ENCODE peak calls at places on chromosomes 5 and 9, in four cellular contexts. One of them, this sample, is unnamed.

GRCh38 chr5:116824751-116825438 is 250.3 kb upstream of the SEMA6A start:
- DNase-seq in A549: no peak
- DNase-seq in tibial nerve: no peak
- DNase-seq in K562: no peak
- DNase-seq in this sample: no peak

GRCh38 chr9:4489919-4490704 is at the start of gene SLC1A1:
- DNase-seq in A549: peak; percentile 60
- DNase-seq in tibial nerve: peak; percentile 53
- DNase-seq in K562: no peak
- DNase-seq in this sample: peak; percentile 76

GRCh38 chr5:92435781-92436180 is 1052.7 kb upstream of the ARRDC3 start:
- DNase-seq in A549: no peak
- DNase-seq in K562: no peak
- DNase-seq in tibial nerve: no peak
- DNase-seq in this sample: no peak

GRCh38 chr9:116280529-116280928 is 126.9 kb downstream of the PAPPA start:
- DNase-seq in K562: no peak
- DNase-seq in A549: no peak
- DNase-seq in tibial nerve: no peak
- DNase-seq in this sample: no peak

GRCh38 chr5:2699686-2700085 is 51.8 kb downstream of the IRX2 start:
- DNase-seq in K562: no peak
- DNase-seq in A549: no peak
- DNase-seq in tibial nerve: no peak
- DNase-seq in this sample: no peak

GRCh38 chr9:136860529-136860928 is 5.6 kb downstream of the EDF1 start:
- DNase-seq in K562: no peak
- DNase-seq in A549: no peak
- DNase-seq in tibial nerve: no peak
- DNase-seq in this sample: peak; percentile 42

GRCh38 chr9:135479469-135480052 is at the start of gene PPP1R26:
- DNase-seq in A549: no peak
- DNase-seq in tibial nerve: no peak
- DNase-seq in K562: peak; percentile 55
- DNase-seq in this sample: peak; percentile 42

GRCh38 chr9:124770359-124771020 is 621 bp downstream of the NR6A1 start:
- DNase-seq in A549: peak; percentile 54
- DNase-seq in tibial nerve: no peak
- DNase-seq in K562: peak; percentile 76
- DNase-seq in this sample: peak; percentile 46

GRCh38 chr5:172757394-172758010 is 13.5 kb downstream of the DUSP1 start:
- DNase-seq in tibial nerve: no peak
- DNase-seq in A549: no peak
- DNase-seq in K562: no peak
- DNase-seq in this sample: no peak

GRCh38 chr9:33619666-33620404 is 95.8 kb downstream of the ANKRD18B start:
- DNase-seq in tibial nerve: no peak
- DNase-seq in A549: peak; percentile 46
- DNase-seq in K562: peak; percentile 44
- DNase-seq in this sample: no peak

GRCh38 chr9:133657120-133657661 is 21.0 kb downstream of the DBH start:
- DNase-seq in tibial nerve: no peak
- DNase-seq in K562: no peak
- DNase-seq in A549: no peak
- DNase-seq in this sample: no peak

GRCh38 chr5:104241051-104241450 is 678.5 kb upstream of the NUDT12 start:
- DNase-seq in tibial nerve: no peak
- DNase-seq in A549: no peak
- DNase-seq in K562: no peak
- DNase-seq in this sample: no peak

GRCh38 chr9:133023117-133023890 is 7.5 kb upstream of the GTF3C5 start:
- DNase-seq in A549: no peak
- DNase-seq in tibial nerve: no peak
- DNase-seq in K562: no peak
- DNase-seq in this sample: peak; percentile 67

GRCh38 chr9:113616116-113616515 is 152.6 kb downstream of the RGS3 start:
- DNase-seq in A549: no peak
- DNase-seq in K562: no peak
- DNase-seq in tibial nerve: no peak
- DNase-seq in this sample: no peak

GRCh38 chr9:91159664-91160121 is 202.0 kb downstream of the AUH start:
- DNase-seq in tibial nerve: peak; percentile 52
- DNase-seq in A549: no peak
- DNase-seq in K562: no peak
- DNase-seq in this sample: peak; percentile 70

GRCh38 chr5:43875741-43876140 is 272.8 kb downstream of the NNT start:
- DNase-seq in tibial nerve: no peak
- DNase-seq in K562: no peak
- DNase-seq in A549: no peak
- DNase-seq in this sample: no peak

GRCh38 chr5:52491829-52492217 is 295.9 kb upstream of the ITGA1 start:
- DNase-seq in A549: no peak
- DNase-seq in K562: no peak
- DNase-seq in tibial nerve: no peak
- DNase-seq in this sample: no peak

GRCh38 chr5:87752362-87752761 is 339.6 kb upstream of the CCNH start:
- DNase-seq in K562: no peak
- DNase-seq in A549: no peak
- DNase-seq in tibial nerve: no peak
- DNase-seq in this sample: no peak

GRCh38 chr5:139275536-139276297 is 17.8 kb upstream of the MATR3 start:
- DNase-seq in A549: no peak
- DNase-seq in tibial nerve: no peak
- DNase-seq in K562: peak; percentile 36
- DNase-seq in this sample: peak; percentile 34

GRCh38 chr9:10112070-10112469 is 500.7 kb downstream of the PTPRD start:
- DNase-seq in A549: no peak
- DNase-seq in tibial nerve: no peak
- DNase-seq in K562: no peak
- DNase-seq in this sample: no peak

GRCh38 chr9:18357321-18357720 is 116.6 kb upstream of the ADAMTSL1 start:
- DNase-seq in A549: no peak
- DNase-seq in K562: no peak
- DNase-seq in tibial nerve: no peak
- DNase-seq in this sample: no peak

GRCh38 chr9:133277467-133277866 is 2.5 kb upstream of the ABO start:
- DNase-seq in A549: no peak
- DNase-seq in K562: no peak
- DNase-seq in tibial nerve: no peak
- DNase-seq in this sample: peak; percentile 2

GRCh38 chr9:33466565-33467495 is 6.9 kb downstream of the NOL6 start:
- DNase-seq in K562: peak; percentile 64
- DNase-seq in tibial nerve: peak; percentile 34
- DNase-seq in A549: peak; percentile 75
- DNase-seq in this sample: peak; percentile 78

GRCh38 chr5:50854082-50854481 is 187.6 kb downstream of the PARP8 start:
- DNase-seq in tibial nerve: no peak
- DNase-seq in K562: no peak
- DNase-seq in A549: no peak
- DNase-seq in this sample: no peak
- TF ChIP-seq EP300 in tibial nerve: no peak
- TF ChIP-seq EP300 in K562: no peak
- TF ChIP-seq EP300 in A549: no peak
- TF ChIP-seq EP300 in this sample: no peak

GRCh38 chr5:125485003-125485641 is 738.7 kb upstream of the ZNF608 start:
- DNase-seq in A549: peak; percentile 43
- DNase-seq in K562: no peak
- DNase-seq in tibial nerve: peak; percentile 12
- DNase-seq in this sample: peak; percentile 44
- TF ChIP-seq EP300 in A549: peak; percentile 66
- TF ChIP-seq EP300 in K562: no peak
- TF ChIP-seq EP300 in tibial nerve: no peak
- TF ChIP-seq EP300 in this sample: peak; percentile 80

DNA sequence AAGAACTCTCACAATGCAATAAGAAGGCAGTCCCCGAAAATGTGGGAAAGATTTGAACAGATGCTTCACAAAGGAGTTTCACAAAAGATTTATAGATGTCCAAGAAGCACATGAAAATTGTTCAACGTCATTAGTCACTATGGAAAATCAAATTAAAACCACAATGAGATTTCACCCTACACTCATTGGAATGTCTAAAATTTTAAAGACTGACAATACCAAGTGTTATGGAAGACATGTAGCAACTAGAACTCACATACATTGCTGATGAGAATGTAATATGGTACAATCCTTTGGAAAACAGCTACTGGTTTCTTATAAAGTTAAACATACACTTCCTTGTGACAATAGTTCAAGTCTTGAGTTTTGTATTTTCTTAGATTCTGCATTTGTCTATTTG is 11.0 kb upstream of the RECK start:
- DNase-seq in K562: no peak
- DNase-seq in tibial nerve: no peak
- DNase-seq in A549: no peak
- DNase-seq in this sample: no peak
- TF ChIP-seq EP300 in K562: no peak
- TF ChIP-seq EP300 in tibial nerve: no peak
- TF ChIP-seq EP300 in A549: no peak
- TF ChIP-seq EP300 in this sample: no peak

GRCh38 chr9:27499481-27499880 is 24.6 kb upstream of the IFNK start:
- DNase-seq in A549: peak; percentile 11
- DNase-seq in tibial nerve: no peak
- DNase-seq in K562: no peak
- DNase-seq in this sample: no peak
- TF ChIP-seq EP300 in A549: no peak
- TF ChIP-seq EP300 in tibial nerve: no peak
- TF ChIP-seq EP300 in K562: no peak
- TF ChIP-seq EP300 in this sample: no peak

GRCh38 chr9:120932086-120932818 is 5.7 kb upstream of the TRAF1 start:
- DNase-seq in A549: no peak
- DNase-seq in tibial nerve: no peak
- DNase-seq in K562: no peak
- DNase-seq in this sample: no peak

GRCh38 chr9:120935383-120935857 is 8.8 kb upstream of the TRAF1 start:
- DNase-seq in tibial nerve: peak; percentile 97
- DNase-seq in K562: peak; percentile 82
- DNase-seq in A549: peak; percentile 71
- DNase-seq in this sample: peak; percentile 96

GRCh38 chr9:120934271-120934670 is 7.7 kb upstream of the TRAF1 start:
- DNase-seq in A549: no peak
- DNase-seq in K562: no peak
- DNase-seq in tibial nerve: no peak
- DNase-seq in this sample: no peak

GRCh38 chr9:120931278-120932085 is 4.9 kb upstream of the TRAF1 start:
- DNase-seq in A549: no peak
- DNase-seq in tibial nerve: no peak
- DNase-seq in K562: no peak
- DNase-seq in this sample: no peak

GRCh38 chr9:120933310-120934044 is 6.9 kb upstream of the TRAF1 start:
- DNase-seq in tibial nerve: no peak
- DNase-seq in K562: no peak
- DNase-seq in A549: no peak
- DNase-seq in this sample: no peak
- TF ChIP-seq EP300 in tibial nerve: no peak
- TF ChIP-seq EP300 in K562: no peak
- TF ChIP-seq EP300 in A549: no peak
- TF ChIP-seq EP300 in this sample: no peak

This sample was measured in transverse colon.